ENCODE peak calls at places on chromosome 4, in four cellular contexts. One of them, this sample, is unnamed. For H3K4me1, the result is how much of the 10 kb centered on the place peaks cover.

GRCh38 chr4:988726-989721 is 2.2 kb downstream of the IDUA start:
- DNase-seq in pancreas: peak
- DNase-seq in ovary: no peak
- DNase-seq in BE2C: peak
- DNase-seq in this sample: no peak

GRCh38 chr4:105471566-105472176 is 2.2 kb downstream of the PPA2 start:
- DNase-seq in BE2C: peak
- DNase-seq in ovary: no peak
- DNase-seq in pancreas: no peak
- DNase-seq in this sample: peak

GRCh38 chr4:2166253-2166652 is 75.7 kb downstream of the HAUS3 start:
- DNase-seq in pancreas: no peak
- DNase-seq in ovary: no peak
- DNase-seq in BE2C: no peak
- DNase-seq in this sample: no peak

GRCh38 chr4:184355111-184355604 is 119.2 kb downstream of the IRF2 start:
- DNase-seq in BE2C: peak
- DNase-seq in pancreas: no peak
- DNase-seq in ovary: no peak
- DNase-seq in this sample: no peak

GRCh38 chr4:2264481-2265041 is 2.7 kb upstream of the MXD4 start:
- DNase-seq in pancreas: peak
- DNase-seq in BE2C: peak
- DNase-seq in ovary: peak
- DNase-seq in this sample: no peak

GRCh38 chr4:71262161-71262560 is 76.7 kb upstream of the SLC4A4 start:
- DNase-seq in ovary: no peak
- DNase-seq in pancreas: no peak
- DNase-seq in BE2C: no peak
- DNase-seq in this sample: no peak

GRCh38 chr4:152719291-152719690 is 39.5 kb upstream of the TMEM154 start:
- DNase-seq in pancreas: no peak
- DNase-seq in BE2C: no peak
- DNase-seq in ovary: no peak
- DNase-seq in this sample: no peak

GRCh38 chr4:110518889-110519490 is 43.0 kb downstream of the ENPEP start:
- DNase-seq in BE2C: peak
- DNase-seq in pancreas: no peak
- DNase-seq in ovary: no peak
- DNase-seq in this sample: peak

GRCh38 chr4:70721747-70722146 is at the start of gene RUFY3:
- DNase-seq in ovary: peak
- DNase-seq in pancreas: no peak
- DNase-seq in BE2C: peak
- DNase-seq in this sample: no peak

GRCh38 chr4:153023692-153024394 is 87.7 kb downstream of the FHDC1 start:
- DNase-seq in pancreas: no peak
- DNase-seq in BE2C: no peak
- DNase-seq in ovary: no peak
- DNase-seq in this sample: no peak

GRCh38 chr4:146342600-146343192 is 128.4 kb downstream of the REELD1 start:
- DNase-seq in pancreas: no peak
- DNase-seq in ovary: no peak
- DNase-seq in BE2C: peak
- DNase-seq in this sample: no peak

GRCh38 chr4:107094332-107094731 is 58.2 kb upstream of the DKK2 start:
- DNase-seq in BE2C: no peak
- DNase-seq in pancreas: no peak
- DNase-seq in ovary: no peak
- DNase-seq in this sample: no peak

GRCh38 chr4:81635747-81636146 is 164.0 kb upstream of the RASGEF1B start:
- DNase-seq in pancreas: no peak
- DNase-seq in ovary: no peak
- DNase-seq in BE2C: no peak
- DNase-seq in this sample: no peak

GRCh38 chr4:128351502-128351901 is 63.9 kb upstream of the PGRMC2 start:
- DNase-seq in BE2C: no peak
- DNase-seq in ovary: no peak
- DNase-seq in pancreas: no peak
- DNase-seq in this sample: no peak

GRCh38 chr4:102344520-102344954 is 745 bp downstream of the SLC39A8 start:
- DNase-seq in ovary: peak
- DNase-seq in pancreas: peak
- DNase-seq in BE2C: peak
- DNase-seq in this sample: peak

GRCh38 chr4:129822708-129823504 is 727.0 kb downstream of the C4orf33 start:
- DNase-seq in BE2C: peak
- DNase-seq in ovary: no peak
- DNase-seq in pancreas: peak
- DNase-seq in this sample: no peak

GRCh38 chr4:66741081-66741480 is 804.2 kb downstream of the CENPC start:
- DNase-seq in ovary: no peak
- DNase-seq in pancreas: no peak
- DNase-seq in BE2C: no peak
- DNase-seq in this sample: no peak

GRCh38 chr4:165299399-165300060 is 27.9 kb upstream of the MSMO1 start:
- DNase-seq in pancreas: no peak
- DNase-seq in ovary: no peak
- DNase-seq in BE2C: no peak
- DNase-seq in this sample: no peak

GRCh38 chr4:85557016-85557901 is 82.3 kb downstream of the ARHGAP24 start:
- DNase-seq in ovary: no peak
- DNase-seq in pancreas: peak
- DNase-seq in BE2C: no peak
- DNase-seq in this sample: no peak

GRCh38 chr4:170849969-170850368 is 760.2 kb upstream of the AADAT start:
- DNase-seq in ovary: no peak
- DNase-seq in BE2C: no peak
- DNase-seq in pancreas: no peak
- DNase-seq in this sample: no peak

GRCh38 chr4:173370130-173370476 is 651 bp upstream of the SAP30 start:
- DNase-seq in BE2C: peak
- DNase-seq in pancreas: peak
- DNase-seq in ovary: peak
- DNase-seq in this sample: peak

GRCh38 chr4:182807346-182807745 is 109.8 kb downstream of the DCTD start:
- DNase-seq in BE2C: peak
- DNase-seq in ovary: no peak
- DNase-seq in pancreas: peak
- DNase-seq in this sample: no peak

GRCh38 chr4:180380733-180381132 is 1862.5 kb upstream of the TENM3 start:
- DNase-seq in ovary: no peak
- DNase-seq in pancreas: no peak
- DNase-seq in BE2C: no peak
- DNase-seq in this sample: no peak

GRCh38 chr4:151690884-151691283 is 69.9 kb downstream of the GATB start:
- DNase-seq in BE2C: no peak
- DNase-seq in pancreas: no peak
- DNase-seq in ovary: no peak
- DNase-seq in this sample: no peak

GRCh38 chr4:120517966-120518365 is 404.6 kb downstream of the PRDM5 start:
- DNase-seq in BE2C: peak
- DNase-seq in pancreas: no peak
- DNase-seq in ovary: no peak
- DNase-seq in this sample: no peak

GRCh38 chr4:140257461-140258305 is 103.7 kb upstream of the MAML3 start:
- DNase-seq in pancreas: no peak
- DNase-seq in BE2C: no peak
- DNase-seq in ovary: no peak
- DNase-seq in this sample: no peak

GRCh38 chr4:140255467-140255866 is 101.5 kb upstream of the MAML3 start:
- DNase-seq in ovary: no peak
- DNase-seq in BE2C: no peak
- DNase-seq in pancreas: no peak
- DNase-seq in this sample: no peak

GRCh38 chr4:140255919-140256318 is 101.9 kb upstream of the MAML3 start:
- DNase-seq in BE2C: no peak
- DNase-seq in ovary: no peak
- DNase-seq in pancreas: no peak
- DNase-seq in this sample: no peak

GRCh38 chr4:140256941-140257340 is 103.0 kb upstream of the MAML3 start:
- DNase-seq in ovary: no peak
- DNase-seq in pancreas: no peak
- DNase-seq in BE2C: no peak
- DNase-seq in this sample: no peak

DNA sequence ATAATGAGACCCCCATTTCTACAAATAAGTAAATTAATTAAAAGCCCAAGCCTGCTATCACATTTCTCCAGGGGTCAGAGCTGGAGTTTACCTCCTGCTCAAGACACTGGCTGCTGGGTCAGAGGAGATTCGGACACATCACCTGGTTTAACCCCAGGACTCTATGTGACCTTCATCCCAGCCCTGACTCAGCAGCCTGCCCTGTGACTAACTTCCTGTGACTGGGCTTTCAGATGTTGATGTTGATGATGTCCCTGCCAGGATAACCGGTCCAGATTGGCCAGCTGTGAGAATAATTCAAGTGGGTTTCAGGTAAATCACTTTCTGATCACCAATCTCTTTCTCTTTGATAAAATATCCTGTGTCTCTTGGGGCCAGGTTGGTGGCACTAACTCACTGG is 102.4 kb upstream of the MAML3 start:
- DNase-seq in pancreas: no peak
- DNase-seq in ovary: no peak
- DNase-seq in BE2C: no peak
- DNase-seq in this sample: no peak
- H3K4me1 ChIP-seq in pancreas: under half
- H3K4me1 ChIP-seq in ovary: under half
- H3K4me1 ChIP-seq in BE2C: under half
- H3K4me1 ChIP-seq in this sample: under half

GRCh38 chr4:16844796-16845586 is 53.5 kb downstream of the LDB2 start:
- DNase-seq in ovary: no peak
- DNase-seq in pancreas: no peak
- DNase-seq in BE2C: no peak
- DNase-seq in this sample: peak

GRCh38 chr4:16846520-16847117 is 51.8 kb downstream of the LDB2 start:
- DNase-seq in BE2C: no peak
- DNase-seq in ovary: no peak
- DNase-seq in pancreas: no peak
- DNase-seq in this sample: peak

GRCh38 chr4:16838226-16838875 is 60.1 kb downstream of the LDB2 start:
- DNase-seq in BE2C: no peak
- DNase-seq in pancreas: no peak
- DNase-seq in ovary: no peak
- DNase-seq in this sample: no peak

GRCh38 chr4:16843831-16844508 is 54.5 kb downstream of the LDB2 start:
- DNase-seq in pancreas: no peak
- DNase-seq in ovary: no peak
- DNase-seq in BE2C: no peak
- DNase-seq in this sample: peak
- H3K4me1 ChIP-seq in pancreas: under half
- H3K4me1 ChIP-seq in ovary: under half
- H3K4me1 ChIP-seq in BE2C: under half
- H3K4me1 ChIP-seq in this sample: under half

DNA sequence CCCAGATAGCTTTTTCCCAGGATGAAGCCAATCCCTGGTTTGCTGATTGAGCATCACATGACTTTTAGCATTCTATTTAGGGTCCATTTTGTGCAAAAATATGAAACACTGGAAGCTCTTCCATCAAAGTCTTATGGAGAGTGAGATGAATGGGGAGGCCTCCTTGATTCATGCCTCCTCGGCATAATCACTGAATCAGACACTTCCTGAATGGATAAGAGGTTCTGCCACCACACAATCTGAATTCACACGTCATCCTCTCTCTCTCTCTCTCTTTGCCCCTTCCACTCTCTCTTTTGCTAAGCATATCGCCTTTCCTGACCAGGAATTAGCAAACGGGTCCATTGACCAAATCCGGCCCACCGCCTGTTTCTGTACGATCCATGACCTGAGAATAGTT is 68.7 kb downstream of the CRMP1 start:
- DNase-seq in BE2C: no peak
- DNase-seq in pancreas: no peak
- DNase-seq in ovary: no peak
- DNase-seq in this sample: no peak
- H3K4me1 ChIP-seq in BE2C: under half
- H3K4me1 ChIP-seq in pancreas: under half
- H3K4me1 ChIP-seq in ovary: under half
- H3K4me1 ChIP-seq in this sample: under half

GRCh38 chr4:76213415-76214268 is at the start of gene SCARB2:
- DNase-seq in ovary: peak
- DNase-seq in BE2C: peak
- DNase-seq in pancreas: peak
- DNase-seq in this sample: peak

GRCh38 chr4:76216975-76217814 is 3.6 kb upstream of the SCARB2 start:
- DNase-seq in ovary: no peak
- DNase-seq in BE2C: no peak
- DNase-seq in pancreas: no peak
- DNase-seq in this sample: no peak

GRCh38 chr4:76214269-76214628 is 625 bp upstream of the SCARB2 start:
- DNase-seq in ovary: no peak
- DNase-seq in BE2C: no peak
- DNase-seq in pancreas: no peak
- DNase-seq in this sample: no peak

GRCh38 chr4:76216521-76216920 is 2.9 kb upstream of the SCARB2 start:
- DNase-seq in BE2C: no peak
- DNase-seq in pancreas: no peak
- DNase-seq in ovary: no peak
- DNase-seq in this sample: no peak

DNA sequence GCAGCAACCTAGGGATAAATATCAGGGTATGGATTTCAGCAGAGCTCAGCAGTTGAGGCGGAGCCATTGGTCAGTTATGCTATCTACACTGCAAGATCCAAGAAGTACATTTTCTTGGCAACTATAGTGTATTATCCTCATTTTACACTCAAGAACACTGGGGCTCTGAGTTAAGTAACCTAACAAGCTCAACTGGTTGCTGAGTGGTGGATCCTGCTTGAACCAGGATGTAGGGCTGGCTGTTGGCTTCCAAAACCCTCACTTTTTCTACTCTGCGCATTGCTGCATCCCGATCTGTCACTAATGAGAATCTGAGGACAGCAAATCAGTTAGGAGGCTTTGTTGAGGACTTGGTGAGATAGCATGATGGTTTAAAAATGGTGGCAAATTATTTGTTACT is 1.5 kb upstream of the SCARB2 start:
- DNase-seq in ovary: no peak
- DNase-seq in pancreas: no peak
- DNase-seq in BE2C: no peak
- DNase-seq in this sample: no peak
- H3K4me1 ChIP-seq in ovary: under half
- H3K4me1 ChIP-seq in pancreas: under half
- H3K4me1 ChIP-seq in BE2C: under half
- H3K4me1 ChIP-seq in this sample: under half

This sample was measured in HAP-1.